ENCODE peak calls at places on chromosomes 1 and 21, in five cellular contexts. One of them, this sample, is unnamed.

GRCh38 chr1:199272690-199273089 is 633.9 kb downstream of the PTPRC start:
- DNase-seq in K562: no peak
- DNase-seq in H1: peak; percentile 13
- DNase-seq in HCT116: peak; percentile 71
- DNase-seq in SK-N-SH: peak; percentile 4
- DNase-seq in this sample: peak; percentile 36

GRCh38 chr1:95384570-95384969 is 150.6 kb downstream of the RWDD3 start:
- DNase-seq in K562: peak; percentile 54
- DNase-seq in H1: peak; percentile 38
- DNase-seq in HCT116: no peak
- DNase-seq in SK-N-SH: no peak
- DNase-seq in this sample: peak; percentile 10

GRCh38 chr1:7608628-7609295 is 162.3 kb upstream of the VAMP3 start:
- DNase-seq in K562: peak; percentile 48
- DNase-seq in H1: peak; percentile 65
- DNase-seq in HCT116: no peak
- DNase-seq in SK-N-SH: no peak
- DNase-seq in this sample: no peak

GRCh38 chr1:101235241-101235695 is 1.6 kb upstream of the S1PR1 start:
- DNase-seq in K562: no peak
- DNase-seq in H1: no peak
- DNase-seq in HCT116: no peak
- DNase-seq in SK-N-SH: no peak
- DNase-seq in this sample: no peak

GRCh38 chr1:231040800-231041704 is 998 bp upstream of the FAM89A start:
- DNase-seq in K562: no peak
- DNase-seq in H1: no peak
- DNase-seq in HCT116: no peak
- DNase-seq in SK-N-SH: peak; percentile 48
- DNase-seq in this sample: no peak

GRCh38 chr1:233734456-233734855 is 120.5 kb downstream of the KCNK1 start:
- DNase-seq in K562: no peak
- DNase-seq in H1: no peak
- DNase-seq in HCT116: no peak
- DNase-seq in SK-N-SH: no peak
- DNase-seq in this sample: no peak

GRCh38 chr1:245888809-245889208 is 618.3 kb downstream of the SMYD3 start:
- DNase-seq in K562: peak; percentile 41
- DNase-seq in H1: peak; percentile 5
- DNase-seq in HCT116: peak; percentile 23
- DNase-seq in SK-N-SH: no peak
- DNase-seq in this sample: no peak

GRCh38 chr1:86430376-86430775 is 6.4 kb downstream of the CLCA2 start:
- DNase-seq in K562: no peak
- DNase-seq in H1: no peak
- DNase-seq in HCT116: no peak
- DNase-seq in SK-N-SH: no peak
- DNase-seq in this sample: no peak

GRCh38 chr1:31848381-31848897 is 32.6 kb upstream of the SPOCD1 start:
- DNase-seq in K562: no peak
- DNase-seq in H1: no peak
- DNase-seq in HCT116: no peak
- DNase-seq in SK-N-SH: no peak
- DNase-seq in this sample: no peak

GRCh38 chr1:233981042-233981670 is 76.7 kb downstream of the SLC35F3 start:
- DNase-seq in K562: no peak
- DNase-seq in H1: no peak
- DNase-seq in HCT116: no peak
- DNase-seq in SK-N-SH: no peak
- DNase-seq in this sample: no peak

GRCh38 chr1:175154595-175155472 is 37.7 kb downstream of the KIAA0040 start:
- DNase-seq in K562: peak; percentile 81
- DNase-seq in H1: no peak
- DNase-seq in HCT116: peak; percentile 56
- DNase-seq in SK-N-SH: peak; percentile 62
- DNase-seq in this sample: peak; percentile 81

DNA sequence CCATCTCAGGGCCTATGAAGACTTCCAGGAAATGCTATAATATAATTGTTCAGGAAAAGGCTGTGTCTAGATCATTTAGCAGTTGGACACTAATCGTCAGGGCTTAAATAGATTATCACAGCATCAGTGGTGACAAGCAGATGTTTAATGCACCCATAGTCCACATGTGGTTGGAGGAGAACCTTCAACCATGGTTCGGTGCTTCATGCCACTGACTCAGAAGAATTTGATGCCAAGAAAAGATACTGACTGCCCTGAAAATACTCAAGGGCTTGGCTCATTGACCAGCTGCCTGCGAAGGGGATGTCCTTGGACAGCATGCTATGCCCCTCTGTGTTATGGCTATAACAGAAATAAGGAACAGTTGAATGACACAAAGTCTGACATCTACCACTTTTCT is 175.7 kb downstream of the HHIPL2 start:
- DNase-seq in K562: no peak
- DNase-seq in H1: no peak
- DNase-seq in HCT116: no peak
- DNase-seq in SK-N-SH: no peak
- DNase-seq in this sample: no peak
- TF ChIP-seq JUND in K562: no peak
- TF ChIP-seq JUND in H1: no peak
- TF ChIP-seq JUND in HCT116: no peak
- TF ChIP-seq JUND in SK-N-SH: no peak
- TF ChIP-seq JUND in this sample: no peak

GRCh38 chr1:4551706-4552105 is 102.7 kb upstream of the AJAP1 start:
- DNase-seq in K562: no peak
- DNase-seq in H1: no peak
- DNase-seq in HCT116: no peak
- DNase-seq in SK-N-SH: no peak
- DNase-seq in this sample: no peak
- TF ChIP-seq JUND in K562: no peak
- TF ChIP-seq JUND in H1: no peak
- TF ChIP-seq JUND in HCT116: no peak
- TF ChIP-seq JUND in SK-N-SH: no peak
- TF ChIP-seq JUND in this sample: no peak

DNA sequence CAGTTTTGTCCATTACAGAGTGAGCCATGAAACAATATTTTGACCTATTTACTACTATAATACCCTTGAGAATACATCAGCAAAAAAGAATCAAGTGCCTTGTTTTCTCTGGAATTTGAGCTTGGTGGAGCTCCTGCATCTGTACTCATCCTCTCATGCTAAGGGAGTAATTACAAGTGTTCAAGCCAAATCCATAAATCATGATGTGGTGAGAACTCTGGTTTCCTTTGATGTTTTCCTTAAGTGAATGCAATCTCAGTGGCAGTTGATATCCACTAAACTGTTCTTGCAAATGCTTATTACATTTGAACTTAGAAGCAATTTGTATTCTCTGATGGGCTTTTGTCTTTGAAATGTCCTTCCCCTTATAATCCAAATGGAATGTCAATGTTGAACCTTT is 824.7 kb upstream of the TMPRSS15 start:
- DNase-seq in K562: no peak
- DNase-seq in H1: no peak
- DNase-seq in HCT116: no peak
- DNase-seq in SK-N-SH: no peak
- DNase-seq in this sample: no peak
- TF ChIP-seq JUND in K562: no peak
- TF ChIP-seq JUND in H1: no peak
- TF ChIP-seq JUND in HCT116: no peak
- TF ChIP-seq JUND in SK-N-SH: no peak
- TF ChIP-seq JUND in this sample: no peak

GRCh38 chr1:178308438-178308837 is 188.3 kb downstream of the CLEC20A start:
- DNase-seq in K562: no peak
- DNase-seq in H1: no peak
- DNase-seq in HCT116: peak; percentile 26
- DNase-seq in SK-N-SH: no peak
- DNase-seq in this sample: no peak
- TF ChIP-seq JUND in K562: no peak
- TF ChIP-seq JUND in H1: peak; percentile 53
- TF ChIP-seq JUND in HCT116: peak; percentile 32
- TF ChIP-seq JUND in SK-N-SH: no peak
- TF ChIP-seq JUND in this sample: no peak

DNA sequence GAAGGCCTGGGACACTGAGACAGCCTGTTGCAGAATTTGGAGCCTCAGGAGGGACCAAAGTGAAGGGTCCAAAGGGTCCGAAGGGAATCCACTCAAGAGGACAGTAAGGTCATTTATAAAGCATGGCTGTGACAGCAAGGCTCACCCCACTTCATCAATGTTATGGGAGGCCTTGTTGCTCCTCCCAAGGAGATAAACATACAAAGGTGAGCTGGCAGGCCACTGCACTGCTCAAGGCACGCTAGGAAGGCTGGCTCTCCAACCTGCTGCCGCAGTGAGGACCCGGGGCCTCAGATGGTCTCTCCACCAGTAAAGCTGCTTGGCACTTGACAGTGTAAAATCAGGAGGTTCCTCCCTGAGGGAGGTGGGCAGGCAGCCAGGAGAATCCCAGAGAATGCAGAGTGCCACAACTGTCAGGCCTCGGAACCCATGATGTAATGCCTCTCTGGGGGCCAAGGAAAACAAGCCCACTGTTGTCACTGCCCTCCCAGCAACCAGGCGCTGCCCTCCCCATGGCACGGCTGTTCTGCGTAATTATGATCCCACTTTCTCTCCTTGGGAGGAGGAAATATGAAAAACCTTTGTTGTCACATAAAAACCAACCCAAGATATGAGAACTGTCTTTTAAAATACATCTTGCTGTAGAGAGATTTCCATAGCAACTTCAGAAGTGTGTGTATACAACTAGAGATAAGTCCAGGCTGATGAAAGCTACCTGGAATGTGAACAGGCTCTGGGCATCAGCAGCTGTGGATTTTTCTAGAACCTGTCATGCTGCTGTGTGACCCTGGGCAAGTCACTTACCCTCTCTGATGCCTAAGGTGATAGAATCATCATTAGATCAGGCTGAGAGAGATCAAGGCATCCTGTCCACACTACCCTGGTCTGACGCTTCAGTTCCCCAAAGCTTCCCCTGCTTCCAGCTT is 102.5 kb downstream of the KCNN3 start:
- DNase-seq in K562: no peak
- DNase-seq in H1: no peak
- DNase-seq in HCT116: no peak
- DNase-seq in SK-N-SH: peak; percentile 63
- DNase-seq in this sample: no peak
- TF ChIP-seq JUND in K562: no peak
- TF ChIP-seq JUND in H1: no peak
- TF ChIP-seq JUND in HCT116: no peak
- TF ChIP-seq JUND in SK-N-SH: no peak
- TF ChIP-seq JUND in this sample: no peak

This sample was measured in T47D.